ENCODE peak calls at places on chromosomes 3 and 15, in four cellular contexts. B is tibial artery, V is left ventricle myocardium inferior, J is sigmoid colon. M is an unnamed sample. For H3K4me1, the result is how much of the 10 kb centered on the place peaks cover.

GRCh38 chr15:62878070-62878469 is 164.5 kb upstream of the TPM1 start:
- DNase-seq in V (no peak), B (no peak), J (no peak), M (no peak)

GRCh38 chr3:187086831-187087230 is 52.5 kb downstream of the RPL39L start:
- DNase-seq in B (no peak), J (no peak), V (no peak), M (no peak)

GRCh38 chr15:72058590-72058989 is 59.4 kb downstream of the MYO9A start:
- DNase-seq in B (no peak), J (no peak), V (no peak), M (no peak)

GRCh38 chr3:123546133-123546755 is 38.6 kb downstream of the HACD2 start:
- DNase-seq in J (no peak), V (no peak), B (no peak), M (no peak)

GRCh38 chr3:122786067-122786466 is 7.6 kb downstream of the HSPBAP1 start:
- DNase-seq in B (no peak), J (no peak), V (no peak), M (no peak)

GRCh38 chr3:196486263-196486662 is 17.3 kb downstream of the RNF168 start:
- DNase-seq in B (no peak), V (no peak), J (no peak), M (no peak)

GRCh38 chr15:47991376-47991775 is 129.4 kb upstream of the SLC24A5 start:
- DNase-seq in J (no peak), V (no peak), B (no peak), M (no peak)

GRCh38 chr3:167739190-167739589 is 3.7 kb downstream of the SERPINI1 start:
- DNase-seq in V (no peak), B (no peak), J (no peak), M (no peak)

GRCh38 chr3:195847061-195847950 is 35.6 kb upstream of the MUC4 start:
- DNase-seq in J (no peak), V (no peak), B (no peak), M (peak)

GRCh38 chr3:66198437-66199088 is 22.2 kb upstream of the SLC25A26 start:
- DNase-seq in V (no peak), B (no peak), J (no peak), M (no peak)

GRCh38 chr3:115194461-115194860 is 47.4 kb upstream of the ZBTB20 start:
- DNase-seq in B (no peak), J (no peak), V (no peak), M (no peak)

GRCh38 chr3:196501316-196502064 is 2.1 kb downstream of the RNF168 start:
- DNase-seq in V (no peak), B (no peak), J (no peak), M (no peak)

GRCh38 chr3:125322166-125322565 is 53.0 kb downstream of the ZNF148 start:
- DNase-seq in J (no peak), V (no peak), B (no peak), M (no peak)

DNA sequence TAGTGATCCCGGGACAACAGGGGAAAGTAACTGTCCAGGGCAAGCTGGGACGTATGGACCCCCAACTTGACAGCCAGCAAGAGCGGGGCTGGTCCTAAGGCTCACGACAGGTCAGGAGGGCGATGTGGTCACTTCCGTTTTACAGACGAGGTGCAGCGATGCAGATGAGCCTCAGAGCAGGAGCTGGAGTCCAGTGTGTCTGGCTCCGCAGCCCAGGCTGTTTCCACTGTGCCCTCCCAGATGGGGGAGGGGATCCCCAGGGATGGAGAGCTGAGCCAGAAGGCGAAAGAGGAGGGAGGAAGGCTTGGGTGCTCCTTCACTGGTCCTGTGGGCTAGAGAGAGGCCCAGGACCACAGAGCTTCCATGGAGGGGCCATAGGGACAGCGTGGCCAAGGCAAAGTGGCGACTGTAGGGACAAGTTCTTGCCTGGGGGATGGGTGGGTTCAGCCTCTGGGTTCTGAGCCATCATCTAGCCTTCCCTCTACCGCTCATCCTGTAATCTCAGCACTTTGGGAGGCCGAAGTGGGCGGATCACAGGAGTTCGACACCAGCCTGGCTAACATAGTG is 5.7 kb downstream of the SNX33 start:
- DNase-seq in B (peak), J (peak), V (no peak), M (no peak)
- H3K4me1 ChIP-seq in B (half or more), J (half or more), V (half or more), M (under half)

GRCh38 chr15:43518073-43518761 is 809 bp downstream of the MAP1A start:
- DNase-seq in B (no peak), V (no peak), J (no peak), M (no peak)
- H3K4me1 ChIP-seq in B (under half), V (half or more), J (under half), M (under half)

DNA sequence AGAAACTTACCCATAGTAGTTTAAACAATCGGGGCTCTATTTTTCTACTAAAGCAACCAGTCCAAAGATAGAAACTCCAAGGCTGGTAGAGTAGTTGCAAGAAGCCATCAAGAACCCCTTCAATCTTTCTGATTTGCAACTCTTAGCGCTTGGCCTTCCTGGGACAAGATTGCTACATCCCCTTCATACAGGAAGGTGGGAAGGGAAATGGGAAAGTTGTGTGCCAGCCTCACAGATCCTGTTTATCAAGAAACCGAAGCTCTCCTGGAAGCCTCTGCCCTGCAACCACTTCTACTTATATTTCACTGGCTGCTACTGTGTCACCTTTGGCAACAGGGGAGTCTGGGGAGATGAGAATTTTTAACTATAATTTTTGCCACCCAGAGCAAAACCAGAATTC is 46.2 kb downstream of the OSBPL10 start:
- DNase-seq in J (no peak), B (no peak), V (no peak), M (no peak)
- H3K4me1 ChIP-seq in J (under half), B (under half), V (under half), M (under half)

DNA sequence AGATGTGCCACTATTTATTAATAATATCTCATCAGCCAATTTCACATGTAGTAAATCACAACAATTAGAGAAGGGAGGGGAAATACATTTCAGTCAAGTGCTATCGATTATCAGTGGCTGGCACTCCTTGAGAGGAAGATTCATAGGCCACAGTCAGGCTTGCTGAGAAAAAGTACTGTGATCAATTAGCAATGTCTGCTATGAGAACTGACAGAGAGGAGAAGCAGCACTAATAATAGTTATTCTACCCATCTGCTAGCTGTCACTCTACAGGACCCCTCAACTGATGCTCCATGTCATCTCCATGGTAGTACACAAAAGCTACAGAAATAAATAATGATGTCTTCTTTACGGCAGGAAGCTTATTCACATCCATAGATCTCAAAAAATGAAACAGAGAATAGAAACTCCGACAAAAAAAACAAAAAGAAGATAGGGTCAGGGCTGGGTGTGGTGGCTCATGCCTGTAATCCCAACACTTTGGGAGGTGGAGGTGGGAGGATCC is 351.3 kb downstream of the FOXP1 start:
- DNase-seq in B (no peak), V (no peak), J (no peak), M (no peak)
- H3K4me1 ChIP-seq in B (under half), V (under half), J (under half), M (under half)

GRCh38 chr3:51392301-51393095 is 1.4 kb downstream of the RBM15B start:
- DNase-seq in B (no peak), J (no peak), V (no peak), M (peak)

GRCh38 chr3:51391566-51392300 is 648 bp downstream of the RBM15B start:
- DNase-seq in B (no peak), V (no peak), J (no peak), M (peak)

GRCh38 chr3:51390186-51390585 is 899 bp upstream of the RBM15B start:
- DNase-seq in B (no peak), V (no peak), J (no peak), M (peak)

GRCh38 chr3:51390600-51391074 is 448 bp upstream of the RBM15B start:
- DNase-seq in J (no peak), V (no peak), B (no peak), M (no peak)

GRCh38 chr3:51391075-51391565 is at the start of gene RBM15B:
- DNase-seq in J (peak), V (peak), B (peak), M (peak)
- H3K4me1 ChIP-seq in J (half or more), V (half or more), B (half or more), M (under half)

GRCh38 chr3:46927718-46928073 is 48.8 kb downstream of the CCDC12 start:
- DNase-seq in V (no peak), B (no peak), J (no peak), M (no peak)
- H3K4me1 ChIP-seq in V (half or more), B (half or more), J (half or more), M (half or more)

GRCh38 chr3:58528629-58529028 is 8.4 kb downstream of the ACOX2 start:
- DNase-seq in J (no peak), B (no peak), V (peak), M (peak)

GRCh38 chr3:58531555-58531954 is 5.4 kb downstream of the ACOX2 start:
- DNase-seq in J (no peak), V (no peak), B (no peak), M (peak)

GRCh38 chr3:58529516-58530353 is 7.3 kb downstream of the ACOX2 start:
- DNase-seq in V (no peak), B (no peak), J (no peak), M (peak)

GRCh38 chr3:58531956-58532355 is 5.0 kb downstream of the ACOX2 start:
- DNase-seq in J (no peak), B (no peak), V (no peak), M (no peak)

DNA sequence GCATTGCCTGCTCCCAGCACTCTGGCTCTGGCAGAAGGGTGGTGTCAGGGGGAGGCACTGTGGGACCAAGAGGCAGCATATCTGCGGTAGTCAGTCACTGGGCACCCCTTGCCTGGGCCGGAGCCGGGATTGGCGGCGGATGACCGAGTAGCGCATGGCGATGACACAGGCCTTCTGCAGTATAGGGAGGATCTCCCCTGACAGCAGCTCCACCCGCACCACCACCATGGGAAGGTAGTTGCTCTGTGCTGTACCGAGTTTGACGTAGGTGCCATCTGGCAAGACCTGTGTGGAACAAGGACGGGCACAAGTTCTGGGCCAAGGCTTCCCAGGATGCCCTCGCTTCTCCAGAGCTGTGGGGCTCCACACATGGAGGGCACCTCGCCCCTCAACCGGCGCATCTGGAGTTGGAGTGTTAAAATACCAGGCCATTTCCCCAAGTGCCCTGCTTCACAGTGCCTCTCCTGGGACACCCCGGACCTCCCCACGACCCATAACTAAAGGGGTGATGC is 6.6 kb downstream of the ACOX2 start:
- DNase-seq in B (no peak), J (no peak), V (no peak), M (peak)
- H3K4me1 ChIP-seq in B (under half), J (under half), V (under half), M (under half)

M was measured in kidney.